ENCODE peak calls at places on chromosomes 16 and 17, in nine cellular contexts. One of them, this sample, is unnamed. For H3K4me1, the result is how much of the 10 kb centered on the place peaks cover.

GRCh38 chr16:4496305-4496704 is 20.1 kb downstream of the HMOX2 start:
- DNase-seq in tibial nerve: no peak
- DNase-seq in prostate gland: no peak
- DNase-seq in Peyer's patch: no peak
- DNase-seq in stomach: no peak
- DNase-seq in adrenal gland: no peak
- DNase-seq in uterus: no peak
- DNase-seq in IMR-90: peak
- DNase-seq in HCT116: peak
- DNase-seq in this sample: no peak

GRCh38 chr17:48630009-48630924 is 4.1 kb upstream of the HOXB9 start:
- DNase-seq in tibial nerve: no peak
- DNase-seq in prostate gland: no peak
- DNase-seq in Peyer's patch: no peak
- DNase-seq in stomach: no peak
- DNase-seq in adrenal gland: no peak
- DNase-seq in uterus: no peak
- DNase-seq in IMR-90: no peak
- DNase-seq in HCT116: no peak
- DNase-seq in this sample: no peak

GRCh38 chr17:1422907-1423306 is 22.9 kb upstream of the YWHAE start:
- DNase-seq in tibial nerve: no peak
- DNase-seq in prostate gland: no peak
- DNase-seq in Peyer's patch: no peak
- DNase-seq in stomach: no peak
- DNase-seq in adrenal gland: no peak
- DNase-seq in uterus: no peak
- DNase-seq in IMR-90: peak
- DNase-seq in HCT116: no peak
- DNase-seq in this sample: no peak

GRCh38 chr17:17567114-17567513 is 24.4 kb downstream of the PEMT start:
- DNase-seq in tibial nerve: no peak
- DNase-seq in prostate gland: no peak
- DNase-seq in Peyer's patch: no peak
- DNase-seq in stomach: peak
- DNase-seq in adrenal gland: peak
- DNase-seq in uterus: no peak
- DNase-seq in IMR-90: no peak
- DNase-seq in HCT116: no peak
- DNase-seq in this sample: no peak

GRCh38 chr17:80838381-80839345 is 153.0 kb upstream of the CHMP6 start:
- DNase-seq in tibial nerve: no peak
- DNase-seq in prostate gland: no peak
- DNase-seq in Peyer's patch: no peak
- DNase-seq in stomach: no peak
- DNase-seq in adrenal gland: no peak
- DNase-seq in uterus: no peak
- DNase-seq in IMR-90: no peak
- DNase-seq in HCT116: no peak
- DNase-seq in this sample: no peak

GRCh38 chr16:85683363-85683762 is 5.4 kb downstream of the GINS2 start:
- DNase-seq in tibial nerve: no peak
- DNase-seq in prostate gland: no peak
- DNase-seq in Peyer's patch: no peak
- DNase-seq in stomach: no peak
- DNase-seq in adrenal gland: no peak
- DNase-seq in uterus: no peak
- DNase-seq in IMR-90: no peak
- DNase-seq in HCT116: no peak
- DNase-seq in this sample: no peak

GRCh38 chr17:66633322-66633965 is 201.5 kb upstream of the CACNG5 start:
- DNase-seq in tibial nerve: no peak
- DNase-seq in prostate gland: no peak
- DNase-seq in Peyer's patch: no peak
- DNase-seq in stomach: no peak
- DNase-seq in adrenal gland: no peak
- DNase-seq in uterus: no peak
- DNase-seq in IMR-90: peak
- DNase-seq in HCT116: no peak
- DNase-seq in this sample: no peak

GRCh38 chr17:78993981-78994671 is 14.4 kb upstream of the LGALS3BP start:
- DNase-seq in tibial nerve: peak
- DNase-seq in prostate gland: no peak
- DNase-seq in Peyer's patch: peak
- DNase-seq in stomach: peak
- DNase-seq in adrenal gland: peak
- DNase-seq in uterus: peak
- DNase-seq in IMR-90: no peak
- DNase-seq in HCT116: no peak
- DNase-seq in this sample: no peak

GRCh38 chr16:77657016-77657415 is 65.3 kb upstream of the NUDT7 start:
- DNase-seq in tibial nerve: no peak
- DNase-seq in prostate gland: no peak
- DNase-seq in Peyer's patch: no peak
- DNase-seq in stomach: no peak
- DNase-seq in adrenal gland: no peak
- DNase-seq in uterus: no peak
- DNase-seq in IMR-90: peak
- DNase-seq in HCT116: peak
- DNase-seq in this sample: no peak

GRCh38 chr17:44786551-44787081 is 27.8 kb downstream of the ADAM11 start:
- DNase-seq in tibial nerve: no peak
- DNase-seq in prostate gland: no peak
- DNase-seq in Peyer's patch: no peak
- DNase-seq in stomach: no peak
- DNase-seq in adrenal gland: no peak
- DNase-seq in uterus: no peak
- DNase-seq in IMR-90: no peak
- DNase-seq in HCT116: no peak
- DNase-seq in this sample: no peak
- H3K4me1 ChIP-seq in tibial nerve: under half
- H3K4me1 ChIP-seq in prostate gland: under half
- H3K4me1 ChIP-seq in Peyer's patch: under half
- H3K4me1 ChIP-seq in stomach: under half
- H3K4me1 ChIP-seq in adrenal gland: under half
- H3K4me1 ChIP-seq in uterus: under half
- H3K4me1 ChIP-seq in IMR-90: under half
- H3K4me1 ChIP-seq in HCT116: under half
- H3K4me1 ChIP-seq in this sample: under half

GRCh38 chr17:72717276-72717675 is 375.2 kb downstream of the SLC39A11 start:
- DNase-seq in tibial nerve: no peak
- DNase-seq in prostate gland: no peak
- DNase-seq in Peyer's patch: no peak
- DNase-seq in stomach: no peak
- DNase-seq in adrenal gland: no peak
- DNase-seq in uterus: no peak
- DNase-seq in IMR-90: no peak
- DNase-seq in HCT116: no peak
- DNase-seq in this sample: no peak

GRCh38 chr17:72717676-72718075 is 374.8 kb downstream of the SLC39A11 start:
- DNase-seq in tibial nerve: no peak
- DNase-seq in prostate gland: no peak
- DNase-seq in Peyer's patch: no peak
- DNase-seq in stomach: no peak
- DNase-seq in adrenal gland: no peak
- DNase-seq in uterus: no peak
- DNase-seq in IMR-90: no peak
- DNase-seq in HCT116: peak
- DNase-seq in this sample: no peak

GRCh38 chr17:72719582-72720493 is 372.6 kb downstream of the SLC39A11 start:
- DNase-seq in tibial nerve: no peak
- DNase-seq in prostate gland: no peak
- DNase-seq in Peyer's patch: peak
- DNase-seq in stomach: no peak
- DNase-seq in adrenal gland: no peak
- DNase-seq in uterus: no peak
- DNase-seq in IMR-90: peak
- DNase-seq in HCT116: no peak
- DNase-seq in this sample: peak

GRCh38 chr17:72720494-72720825 is 372.0 kb downstream of the SLC39A11 start:
- DNase-seq in tibial nerve: no peak
- DNase-seq in prostate gland: no peak
- DNase-seq in Peyer's patch: no peak
- DNase-seq in stomach: no peak
- DNase-seq in adrenal gland: no peak
- DNase-seq in uterus: no peak
- DNase-seq in IMR-90: no peak
- DNase-seq in HCT116: no peak
- DNase-seq in this sample: no peak

DNA sequence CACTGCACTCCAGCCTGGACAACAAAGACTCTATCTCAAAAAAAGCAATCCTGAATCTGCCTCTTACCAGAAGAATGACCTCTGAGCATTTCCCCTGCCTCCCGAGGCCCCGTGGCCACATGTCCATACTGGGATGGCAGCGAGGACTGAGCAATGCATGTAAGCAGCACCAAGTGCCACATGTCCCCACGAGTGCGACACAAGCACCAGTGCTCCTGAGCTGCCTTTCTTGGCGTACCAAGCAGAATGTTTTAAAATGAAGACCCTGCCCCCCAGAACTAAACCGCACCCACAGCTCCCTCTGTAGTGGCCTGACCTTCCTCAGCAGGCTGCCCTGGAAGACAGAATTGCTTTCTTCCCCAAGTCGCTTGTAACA is 373.3 kb downstream of the SLC39A11 start:
- DNase-seq in tibial nerve: no peak
- DNase-seq in prostate gland: no peak
- DNase-seq in Peyer's patch: no peak
- DNase-seq in stomach: no peak
- DNase-seq in adrenal gland: no peak
- DNase-seq in uterus: no peak
- DNase-seq in IMR-90: no peak
- DNase-seq in HCT116: no peak
- DNase-seq in this sample: no peak
- TF ChIP-seq POLR2A in tibial nerve: no peak
- TF ChIP-seq POLR2A in prostate gland: no peak
- TF ChIP-seq POLR2A in Peyer's patch: no peak
- TF ChIP-seq POLR2A in stomach: no peak
- TF ChIP-seq POLR2A in adrenal gland: no peak
- TF ChIP-seq POLR2A in uterus: no peak
- TF ChIP-seq POLR2A in IMR-90: no peak
- TF ChIP-seq POLR2A in HCT116: no peak
- TF ChIP-seq POLR2A in this sample: no peak

GRCh38 chr17:8188408-8188839 is 1.6 kb downstream of the BORCS6 start:
- DNase-seq in tibial nerve: no peak
- DNase-seq in prostate gland: no peak
- DNase-seq in Peyer's patch: no peak
- DNase-seq in stomach: no peak
- DNase-seq in adrenal gland: peak
- DNase-seq in uterus: no peak
- DNase-seq in IMR-90: no peak
- DNase-seq in HCT116: no peak
- DNase-seq in this sample: no peak

GRCh38 chr17:8186787-8187516 is 3.0 kb downstream of the BORCS6 start:
- DNase-seq in tibial nerve: peak
- DNase-seq in prostate gland: peak
- DNase-seq in Peyer's patch: peak
- DNase-seq in stomach: peak
- DNase-seq in adrenal gland: peak
- DNase-seq in uterus: peak
- DNase-seq in IMR-90: peak
- DNase-seq in HCT116: peak
- DNase-seq in this sample: peak

GRCh38 chr17:8186446-8186786 is 3.6 kb downstream of the BORCS6 start:
- DNase-seq in tibial nerve: no peak
- DNase-seq in prostate gland: no peak
- DNase-seq in Peyer's patch: no peak
- DNase-seq in stomach: no peak
- DNase-seq in adrenal gland: no peak
- DNase-seq in uterus: no peak
- DNase-seq in IMR-90: no peak
- DNase-seq in HCT116: no peak
- DNase-seq in this sample: no peak

GRCh38 chr17:8189041-8189710 is 804 bp downstream of the BORCS6 start:
- DNase-seq in tibial nerve: no peak
- DNase-seq in prostate gland: peak
- DNase-seq in Peyer's patch: peak
- DNase-seq in stomach: peak
- DNase-seq in adrenal gland: peak
- DNase-seq in uterus: no peak
- DNase-seq in IMR-90: no peak
- DNase-seq in HCT116: no peak
- DNase-seq in this sample: peak

GRCh38 chr17:8187517-8188407 is 2.2 kb downstream of the BORCS6 start:
- DNase-seq in tibial nerve: peak
- DNase-seq in prostate gland: peak
- DNase-seq in Peyer's patch: peak
- DNase-seq in stomach: peak
- DNase-seq in adrenal gland: peak
- DNase-seq in uterus: peak
- DNase-seq in IMR-90: peak
- DNase-seq in HCT116: peak
- DNase-seq in this sample: peak
- H3K4me1 ChIP-seq in tibial nerve: under half
- H3K4me1 ChIP-seq in prostate gland: under half
- H3K4me1 ChIP-seq in Peyer's patch: under half
- H3K4me1 ChIP-seq in stomach: half or more
- H3K4me1 ChIP-seq in adrenal gland: under half
- H3K4me1 ChIP-seq in uterus: under half
- H3K4me1 ChIP-seq in IMR-90: under half
- H3K4me1 ChIP-seq in HCT116: half or more
- H3K4me1 ChIP-seq in this sample: under half

DNA sequence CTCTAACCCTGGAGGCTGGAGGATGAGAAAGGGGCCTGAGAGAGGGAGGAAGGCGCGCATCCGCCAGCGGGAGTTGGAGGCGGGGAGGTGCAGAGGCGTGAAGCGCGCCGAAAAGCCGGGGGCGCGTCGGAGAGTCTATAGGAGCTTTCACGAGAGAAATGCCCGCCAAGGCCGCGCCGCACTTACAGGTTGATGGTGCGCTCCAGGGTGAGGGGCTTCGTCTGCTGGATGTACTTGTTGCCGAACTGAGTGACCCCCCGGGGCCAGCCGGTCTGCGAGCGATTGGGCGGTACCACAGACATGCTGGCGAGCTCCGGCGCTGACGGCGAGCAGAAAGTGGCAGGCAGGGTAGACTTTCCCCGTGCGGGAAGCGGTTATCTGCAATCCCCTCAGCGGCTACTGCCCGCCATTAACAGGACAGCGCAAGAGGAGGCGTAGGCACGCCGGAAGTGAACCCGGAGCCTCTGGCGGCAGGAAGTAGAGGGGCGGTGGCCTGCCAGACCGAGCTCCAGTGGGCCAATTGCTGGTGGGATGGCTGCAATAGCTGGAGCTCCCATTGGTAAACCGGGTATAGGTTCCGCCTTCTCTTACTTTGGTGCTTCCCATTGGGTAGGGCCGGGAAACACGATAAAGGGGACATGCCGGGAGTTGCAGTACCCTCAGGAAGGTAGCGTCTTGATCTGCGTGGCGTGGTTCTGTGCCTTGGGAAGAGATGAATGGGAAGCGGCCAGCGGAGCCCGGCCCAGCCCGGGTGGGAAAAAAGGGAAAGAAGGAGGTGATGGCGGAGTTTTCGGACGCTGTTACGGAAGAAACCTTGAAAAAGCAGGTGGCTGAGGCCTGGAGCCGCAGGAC is at the start of the genes NUDT21 and OGFOD1:
- DNase-seq in tibial nerve: peak
- DNase-seq in prostate gland: peak
- DNase-seq in Peyer's patch: peak
- DNase-seq in stomach: peak
- DNase-seq in adrenal gland: peak
- DNase-seq in uterus: peak
- DNase-seq in IMR-90: peak
- DNase-seq in HCT116: peak
- DNase-seq in this sample: peak
- TF ChIP-seq POLR2A in tibial nerve: peak
- TF ChIP-seq POLR2A in prostate gland: peak
- TF ChIP-seq POLR2A in Peyer's patch: peak
- TF ChIP-seq POLR2A in stomach: no peak
- TF ChIP-seq POLR2A in adrenal gland: peak
- TF ChIP-seq POLR2A in uterus: peak
- TF ChIP-seq POLR2A in IMR-90: peak
- TF ChIP-seq POLR2A in HCT116: peak
- TF ChIP-seq POLR2A in this sample: peak

This sample was measured in transverse colon.